ENCODE peak calls at places on chromosome 20, in five cellular contexts. G, W, F, B and Y are unnamed samples.

GRCh38 chr20:57501461-57502330 is 23.2 kb downstream of the CTCFL start:
- DNase-seq in G (no peak), W (no peak), F (peak), B (peak), Y (no peak)

GRCh38 chr20:19813839-19814238 is 55.8 kb downstream of the RIN2 start:
- DNase-seq in G (no peak), W (no peak), F (no peak), B (peak), Y (no peak)

GRCh38 chr20:25247100-25247665 is 702 bp upstream of the PYGB start:
- DNase-seq in G (peak), W (peak), F (peak), B (no peak), Y (no peak)

GRCh38 chr20:52313335-52313963 is 121.9 kb upstream of the ZFP64 start:
- DNase-seq in G (peak), W (no peak), F (peak), B (no peak), Y (no peak)

GRCh38 chr20:58038123-58038654 is 190.3 kb downstream of the ANKRD60 start:
- DNase-seq in G (no peak), W (no peak), F (no peak), B (no peak), Y (no peak)

GRCh38 chr20:33370296-33370695 is 31.0 kb downstream of the CDK5RAP1 start:
- DNase-seq in G (no peak), W (peak), F (no peak), B (no peak), Y (peak)

GRCh38 chr20:46062151-46062550 is 27.6 kb downstream of the NCOA5 start:
- DNase-seq in G (no peak), W (no peak), F (no peak), B (no peak), Y (no peak)

GRCh38 chr20:1296922-1297321 is 30.8 kb downstream of the SNPH start:
- DNase-seq in G (no peak), W (no peak), F (no peak), B (no peak), Y (no peak)

GRCh38 chr20:42338274-42339172 is 720.3 kb upstream of the CHD6 start:
- DNase-seq in G (no peak), W (no peak), F (no peak), B (no peak), Y (no peak)

GRCh38 chr20:11799131-11799800 is 118.4 kb upstream of the BTBD3 start:
- DNase-seq in G (no peak), W (peak), F (no peak), B (no peak), Y (no peak)

GRCh38 chr20:62768815-62769287 is 27.4 kb upstream of the MRGBP start:
- DNase-seq in G (no peak), W (peak), F (no peak), B (peak), Y (no peak)

GRCh38 chr20:63177785-63178444 is 38.0 kb downstream of the YTHDF1 start:
- DNase-seq in G (no peak), W (no peak), F (no peak), B (no peak), Y (no peak)

GRCh38 chr20:44540834-44541233 is 19.0 kb upstream of the SERINC3 start:
- DNase-seq in G (peak), W (no peak), F (no peak), B (no peak), Y (no peak)

GRCh38 chr20:10280016-10280908 is 61.6 kb downstream of the SNAP25 start:
- DNase-seq in G (peak), W (no peak), F (no peak), B (no peak), Y (no peak)

GRCh38 chr20:24742436-24742835 is 206.6 kb upstream of the CST7 start:
- DNase-seq in G (no peak), W (no peak), F (no peak), B (no peak), Y (no peak)

GRCh38 chr20:63540417-63541186 is 3.4 kb upstream of the PTK6 start:
- DNase-seq in G (no peak), W (peak), F (peak), B (no peak), Y (no peak)

GRCh38 chr20:54452277-54452676 is 23.1 kb upstream of the DOK5 start:
- DNase-seq in G (no peak), W (no peak), F (no peak), B (no peak), Y (no peak)

GRCh38 chr20:56207656-56208055 is 40.9 kb upstream of the MC3R start:
- DNase-seq in G (no peak), W (no peak), F (no peak), B (no peak), Y (no peak)

GRCh38 chr20:19786311-19786710 is 28.3 kb downstream of the RIN2 start:
- DNase-seq in G (peak), W (no peak), F (peak), B (peak), Y (no peak)

GRCh38 chr20:20414640-20415274 is 46.9 kb downstream of the INSM1 start:
- DNase-seq in G (no peak), W (no peak), F (no peak), B (no peak), Y (no peak)

GRCh38 chr20:55140631-55141030 is 665.2 kb downstream of the DOK5 start:
- DNase-seq in G (no peak), W (no peak), F (no peak), B (no peak), Y (no peak)

GRCh38 chr20:57476073-57476526 is 48.8 kb downstream of the CTCFL start:
- DNase-seq in G (no peak), W (no peak), F (no peak), B (no peak), Y (peak)

GRCh38 chr20:60694763-60695162 is 557.3 kb upstream of the CDH4 start:
- DNase-seq in G (no peak), W (no peak), F (no peak), B (no peak), Y (no peak)

GRCh38 chr20:2136275-2136674 is 34.6 kb downstream of the STK35 start:
- DNase-seq in G (no peak), W (no peak), F (no peak), B (no peak), Y (no peak)

GRCh38 chr20:52242237-52243230 is 51.0 kb upstream of the ZFP64 start:
- DNase-seq in G (peak), W (no peak), F (no peak), B (no peak), Y (peak)

GRCh38 chr20:48195121-48195870 is 410.0 kb upstream of the SULF2 start:
- DNase-seq in G (no peak), W (no peak), F (no peak), B (no peak), Y (no peak)

GRCh38 chr20:53568351-53568750 is 25.3 kb downstream of the ZNF217 start:
- DNase-seq in G (no peak), W (peak), F (no peak), B (no peak), Y (no peak)

GRCh38 chr20:54665812-54666211 is 190.4 kb downstream of the DOK5 start:
- DNase-seq in G (no peak), W (no peak), F (no peak), B (no peak), Y (no peak)

GRCh38 chr20:10984294-10984693 is 310.5 kb upstream of the JAG1 start:
- DNase-seq in G (no peak), W (no peak), F (no peak), B (no peak), Y (no peak)

DNA sequence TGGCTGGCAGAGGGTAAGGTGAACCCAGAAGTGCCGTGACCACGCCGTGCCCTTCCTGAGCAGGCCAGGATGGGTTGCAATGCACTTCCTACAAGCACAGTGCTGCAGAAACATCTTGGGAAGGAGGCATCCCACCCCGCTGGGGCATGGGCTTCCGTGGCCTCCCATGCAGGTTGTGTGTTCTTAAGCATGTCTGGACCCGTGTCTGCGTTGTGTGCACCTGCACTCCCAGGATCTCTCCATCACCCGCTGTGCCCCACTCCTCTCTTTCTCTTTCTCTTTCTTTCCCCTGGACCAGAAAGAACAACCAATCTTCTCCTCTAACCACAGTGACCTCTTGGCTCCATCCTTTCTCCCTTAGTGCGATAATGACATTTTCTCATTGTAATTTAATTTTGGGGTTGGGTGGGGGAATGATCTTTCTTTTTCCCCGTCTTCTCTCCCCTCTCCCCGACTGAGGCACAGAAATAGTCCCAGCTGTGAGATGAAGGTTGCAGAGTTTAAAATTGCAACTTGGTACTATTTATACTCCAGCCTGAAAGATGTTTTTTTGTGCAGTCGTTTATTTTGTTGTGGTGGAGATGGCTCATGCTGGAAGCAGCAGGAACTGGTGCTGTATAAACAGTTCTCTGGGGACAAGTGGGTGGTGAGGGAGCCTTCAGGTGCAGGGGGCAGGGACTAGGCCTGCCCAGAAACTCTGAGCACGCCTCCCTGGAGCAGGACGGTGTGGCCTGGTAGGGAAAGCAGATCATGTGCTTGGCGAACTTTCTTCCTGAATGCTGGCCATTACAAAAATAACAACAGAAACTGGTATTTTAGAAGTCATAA is 20.5 kb downstream of the BCAS4 start:
- DNase-seq in G (no peak), W (no peak), F (no peak), B (no peak), Y (no peak)
- H3K4me3 ChIP-seq in G (no peak), W (no peak), F (no peak), B (no peak), Y (no peak)

GRCh38 chr20:31670371-31671228 is 32.9 kb downstream of the COX4I2 start:
- DNase-seq in G (no peak), W (peak), F (peak), B (no peak), Y (no peak)
- H3K4me3 ChIP-seq in G (no peak), W (no peak), F (no peak), B (no peak), Y (no peak)

GRCh38 chr20:61755971-61756421 is 309.7 kb downstream of the TAF4 start:
- DNase-seq in G (no peak), W (no peak), F (no peak), B (no peak), Y (no peak)

GRCh38 chr20:61754976-61755778 is 310.5 kb downstream of the TAF4 start:
- DNase-seq in G (no peak), W (no peak), F (no peak), B (no peak), Y (no peak)

GRCh38 chr20:61752576-61752975 is 313.1 kb downstream of the TAF4 start:
- DNase-seq in G (no peak), W (no peak), F (no peak), B (no peak), Y (no peak)

GRCh38 chr20:61753987-61754956 is 311.4 kb downstream of the TAF4 start:
- DNase-seq in G (no peak), W (no peak), F (no peak), B (no peak), Y (no peak)

GRCh38 chr20:61753196-61753942 is 312.3 kb downstream of the TAF4 start:
- DNase-seq in G (no peak), W (no peak), F (no peak), B (no peak), Y (no peak)
- H3K4me3 ChIP-seq in G (no peak), W (no peak), F (no peak), B (no peak), Y (no peak)

DNA sequence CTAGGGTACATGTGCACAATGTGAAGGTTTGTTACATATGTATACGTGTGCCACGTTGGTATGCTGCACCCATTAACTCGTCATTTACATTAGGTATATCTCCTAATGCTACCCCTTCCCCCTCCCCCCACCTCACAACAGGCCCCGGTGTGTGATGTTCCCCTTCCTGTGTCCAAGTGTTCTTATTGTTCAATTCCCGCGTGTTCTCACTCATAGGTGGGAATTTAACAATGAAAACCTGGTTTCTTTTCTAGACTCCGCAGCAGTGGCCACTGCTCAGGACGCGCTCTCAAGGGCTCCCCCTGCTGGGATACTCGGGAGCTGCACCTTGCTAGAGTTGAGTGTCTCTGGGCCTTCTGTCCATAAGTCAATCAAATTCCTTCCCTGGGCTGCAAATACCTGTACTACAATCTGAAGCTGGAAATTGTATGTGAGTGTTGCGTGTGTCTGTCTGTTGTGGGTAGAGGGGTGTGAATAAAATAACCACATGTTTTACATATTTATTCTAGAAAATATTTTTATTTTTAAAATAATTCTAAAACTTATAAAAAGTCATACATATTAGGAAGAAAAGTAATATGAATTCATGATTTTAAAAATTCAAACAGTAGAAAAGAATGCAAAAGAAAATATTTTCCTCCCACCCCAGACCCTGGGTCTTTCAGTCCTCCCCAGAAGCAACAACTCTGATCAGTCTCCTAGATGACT is 8.2 kb upstream of the CEP250 start:
- DNase-seq in G (peak), W (peak), F (peak), B (peak), Y (peak)
- H3K4me3 ChIP-seq in G (peak), W (peak), F (peak), B (peak), Y (peak)

GRCh38 chr20:31653573-31653972 is 15.9 kb downstream of the COX4I2 start:
- DNase-seq in G (no peak), W (no peak), F (no peak), B (no peak), Y (no peak)

GRCh38 chr20:31654534-31654933 is 16.8 kb downstream of the COX4I2 start:
- DNase-seq in G (no peak), W (no peak), F (no peak), B (no peak), Y (no peak)

GRCh38 chr20:31652917-31653385 is 15.2 kb downstream of the COX4I2 start:
- DNase-seq in G (no peak), W (no peak), F (peak), B (peak), Y (no peak)
- H3K4me3 ChIP-seq in G (no peak), W (no peak), F (no peak), B (no peak), Y (no peak)

GRCh38 chr20:37734228-37734980 is 40.6 kb downstream of the CTNNBL1 start:
- DNase-seq in G (no peak), W (no peak), F (no peak), B (no peak), Y (no peak)
- H3K4me3 ChIP-seq in G (no peak), W (no peak), F (no peak), B (no peak), Y (no peak)